ENCODE peak calls at places on chromosomes 3 and 15, in six cellular contexts. B is lung; T is iPS DF 19.7; H is A172; R is ovary; K is stimulated activated CD4-positive, alpha-beta T cell treated with anti-CD3 and anti-CD28 coated beads, Interleukin-4, amount 100 ng/mL, for 24 hours. D is an unnamed sample.

GRCh38 chr3:1960506-1960905 is 138.2 kb upstream of the CNTN4 start:
- DNase-seq in B (no peak), T (no peak), H (no peak), R (no peak), K (no peak), D (no peak)

GRCh38 chr15:40459391-40460015 is 11.3 kb upstream of the CHST14 start:
- DNase-seq in B (no peak), T (no peak), H (no peak), R (no peak), K (no peak), D (no peak)

GRCh38 chr15:94972314-94972713 is 741.0 kb downstream of the MCTP2 start:
- DNase-seq in B (no peak), T (peak; percentile 7), H (peak; percentile 15), R (no peak), K (no peak), D (no peak)

GRCh38 chr3:187098925-187099512 is 40.3 kb downstream of the RPL39L start:
- DNase-seq in B (no peak), T (no peak), H (no peak), R (no peak), K (no peak), D (no peak)

GRCh38 chr3:133896002-133896761 is 500 bp upstream of the RAB6B start:
- DNase-seq in B (no peak), T (no peak), H (no peak), R (no peak), K (no peak), D (peak; percentile 84)

GRCh38 chr3:115092220-115092791 is 54.8 kb downstream of the ZBTB20 start:
- DNase-seq in B (peak; percentile 49), T (no peak), H (peak; percentile 61), R (peak; percentile 53), K (peak; percentile 62), D (no peak)

GRCh38 chr3:114213262-114213668 is 24.1 kb downstream of the ZNF80 start:
- DNase-seq in B (no peak), T (no peak), H (no peak), R (no peak), K (no peak), D (no peak)

GRCh38 chr15:62390793-62391543 is 225.9 kb upstream of the C2CD4B start:
- DNase-seq in B (peak; percentile 39), T (no peak), H (peak; percentile 8), R (peak; percentile 53), K (peak; percentile 14), D (no peak)

GRCh38 chr3:45343947-45344346 is 44.4 kb upstream of the LARS2 start:
- DNase-seq in B (no peak), T (peak; percentile 38), H (peak; percentile 28), R (no peak), K (no peak), D (no peak)

GRCh38 chr3:187403768-187404270 is 35.6 kb downstream of the RTP4 start:
- DNase-seq in B (no peak), T (no peak), H (peak; percentile 98), R (no peak), K (no peak), D (no peak)

GRCh38 chr3:149534671-149535394 is 60.3 kb downstream of the TM4SF4 start:
- DNase-seq in B (peak; percentile 51), T (no peak), H (peak; percentile 86), R (no peak), K (no peak), D (no peak)

GRCh38 chr3:122745365-122746021 is 48.1 kb downstream of the HSPBAP1 start:
- DNase-seq in B (no peak), T (no peak), H (peak; percentile 45), R (no peak), K (no peak), D (no peak)

GRCh38 chr3:61719278-61719977 is 158.1 kb downstream of the PTPRG start:
- DNase-seq in B (no peak), T (no peak), H (no peak), R (no peak), K (no peak), D (no peak)

GRCh38 chr3:176523114-176523513 is 674.2 kb downstream of the TBL1XR1 start:
- DNase-seq in B (no peak), T (no peak), H (no peak), R (no peak), K (no peak), D (no peak)

GRCh38 chr3:133799794-133800585 is 5.6 kb upstream of the SRPRB start:
- DNase-seq in B (no peak), T (no peak), H (peak; percentile 10), R (no peak), K (no peak), D (no peak)

D was measured in esophagus muscularis mucosa.